ENCODE peak calls at places on chromosomes 16 and 17, in nine cellular contexts. One of them, this sample, is unnamed.

GRCh38 chr17:16417896-16418683 is 2.7 kb downstream of the TRPV2 start:
- DNase-seq in fibroblast of the aortic adventitia: peak
- DNase-seq in pancreas: no peak
- DNase-seq in CD8-positive, alpha-beta T cell: no peak
- DNase-seq in colonic mucosa: no peak
- DNase-seq in AG04449: no peak
- DNase-seq in AG04450: no peak
- DNase-seq in HFF-Myc: no peak
- DNase-seq in hepatocyte: peak
- DNase-seq in this sample: no peak

GRCh38 chr17:27224526-27225315 is 69.2 kb upstream of the WSB1 start:
- DNase-seq in fibroblast of the aortic adventitia: no peak
- DNase-seq in pancreas: no peak
- DNase-seq in CD8-positive, alpha-beta T cell: no peak
- DNase-seq in colonic mucosa: no peak
- DNase-seq in AG04449: no peak
- DNase-seq in AG04450: no peak
- DNase-seq in HFF-Myc: no peak
- DNase-seq in hepatocyte: no peak
- DNase-seq in this sample: no peak

GRCh38 chr17:73096201-73096600 is 3.7 kb upstream of the SLC39A11 start:
- DNase-seq in fibroblast of the aortic adventitia: no peak
- DNase-seq in pancreas: no peak
- DNase-seq in CD8-positive, alpha-beta T cell: no peak
- DNase-seq in colonic mucosa: no peak
- DNase-seq in AG04449: no peak
- DNase-seq in AG04450: no peak
- DNase-seq in HFF-Myc: no peak
- DNase-seq in hepatocyte: no peak
- DNase-seq in this sample: no peak

GRCh38 chr16:11181889-11182279 is 74.1 kb downstream of the SOCS1 start:
- DNase-seq in fibroblast of the aortic adventitia: no peak
- DNase-seq in pancreas: no peak
- DNase-seq in CD8-positive, alpha-beta T cell: no peak
- DNase-seq in colonic mucosa: no peak
- DNase-seq in AG04449: no peak
- DNase-seq in AG04450: no peak
- DNase-seq in HFF-Myc: no peak
- DNase-seq in hepatocyte: no peak
- DNase-seq in this sample: no peak

GRCh38 chr17:13384626-13385025 is 217.1 kb downstream of the HS3ST3A1 start:
- DNase-seq in fibroblast of the aortic adventitia: no peak
- DNase-seq in pancreas: no peak
- DNase-seq in CD8-positive, alpha-beta T cell: no peak
- DNase-seq in colonic mucosa: no peak
- DNase-seq in AG04449: no peak
- DNase-seq in AG04450: no peak
- DNase-seq in HFF-Myc: no peak
- DNase-seq in hepatocyte: no peak
- DNase-seq in this sample: no peak

GRCh38 chr17:13337864-13338371 is 263.8 kb downstream of the HS3ST3A1 start:
- DNase-seq in fibroblast of the aortic adventitia: peak
- DNase-seq in pancreas: no peak
- DNase-seq in CD8-positive, alpha-beta T cell: no peak
- DNase-seq in colonic mucosa: peak
- DNase-seq in AG04449: no peak
- DNase-seq in AG04450: peak
- DNase-seq in HFF-Myc: peak
- DNase-seq in hepatocyte: peak
- DNase-seq in this sample: peak

GRCh38 chr17:4604111-4604644 is 19.8 kb downstream of the SMTNL2 start:
- DNase-seq in fibroblast of the aortic adventitia: peak
- DNase-seq in pancreas: no peak
- DNase-seq in CD8-positive, alpha-beta T cell: no peak
- DNase-seq in colonic mucosa: no peak
- DNase-seq in AG04449: no peak
- DNase-seq in AG04450: no peak
- DNase-seq in HFF-Myc: peak
- DNase-seq in hepatocyte: peak
- DNase-seq in this sample: no peak

GRCh38 chr17:72406501-72406900 is 285.7 kb downstream of the SOX9 start:
- DNase-seq in fibroblast of the aortic adventitia: no peak
- DNase-seq in pancreas: no peak
- DNase-seq in CD8-positive, alpha-beta T cell: no peak
- DNase-seq in colonic mucosa: peak
- DNase-seq in AG04449: no peak
- DNase-seq in AG04450: no peak
- DNase-seq in HFF-Myc: no peak
- DNase-seq in hepatocyte: peak
- DNase-seq in this sample: no peak

GRCh38 chr17:61928101-61928436 is 287 bp upstream of the INTS2 start:
- DNase-seq in fibroblast of the aortic adventitia: no peak
- DNase-seq in pancreas: no peak
- DNase-seq in CD8-positive, alpha-beta T cell: no peak
- DNase-seq in colonic mucosa: no peak
- DNase-seq in AG04449: no peak
- DNase-seq in AG04450: no peak
- DNase-seq in HFF-Myc: no peak
- DNase-seq in hepatocyte: no peak
- DNase-seq in this sample: no peak

GRCh38 chr17:61926831-61927210 is 961 bp downstream of the INTS2 start:
- DNase-seq in fibroblast of the aortic adventitia: peak
- DNase-seq in pancreas: no peak
- DNase-seq in CD8-positive, alpha-beta T cell: no peak
- DNase-seq in colonic mucosa: no peak
- DNase-seq in AG04449: no peak
- DNase-seq in AG04450: peak
- DNase-seq in HFF-Myc: no peak
- DNase-seq in hepatocyte: peak
- DNase-seq in this sample: no peak

DNA sequence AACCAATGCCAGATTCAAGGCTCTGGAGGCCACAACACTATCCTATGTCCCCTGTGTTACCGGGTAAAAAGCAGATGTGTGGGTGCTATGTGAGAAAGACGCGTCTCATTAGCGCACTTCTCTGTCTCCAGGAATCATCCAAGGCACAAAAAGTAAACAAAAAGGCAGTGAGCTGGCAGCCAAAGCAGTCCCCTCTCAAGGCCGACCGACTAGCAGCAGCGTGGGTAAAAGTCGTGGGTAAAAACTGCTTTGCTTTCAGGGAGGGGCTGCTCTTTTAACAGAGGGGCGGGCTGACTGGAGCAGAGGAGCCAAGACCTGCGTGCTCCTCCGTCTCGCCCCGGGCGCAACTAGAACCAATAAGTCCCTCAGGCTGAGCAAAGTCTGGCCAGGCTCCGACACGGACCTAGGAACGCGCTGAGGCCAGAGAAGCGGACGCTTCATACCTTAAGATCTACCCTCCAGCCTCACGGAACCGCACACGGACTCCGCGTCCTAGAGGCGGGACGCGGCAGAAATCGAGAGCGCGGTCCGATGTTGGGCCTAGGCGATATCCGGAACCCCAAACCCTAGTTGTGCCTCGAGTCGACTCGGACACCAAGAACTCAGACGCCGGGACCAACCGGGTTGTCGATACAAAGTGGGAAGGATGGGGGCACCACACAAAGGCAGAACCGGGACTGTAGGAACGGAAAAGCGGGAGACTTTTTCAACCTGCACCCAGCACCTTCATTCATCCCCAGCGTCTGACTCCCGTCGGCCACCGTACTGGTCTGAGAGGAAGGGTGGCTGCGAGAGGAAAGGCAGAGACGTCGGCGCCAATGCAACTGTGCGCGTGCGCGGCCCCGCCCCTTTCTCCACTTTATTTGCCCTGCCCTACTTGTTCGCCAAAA is at the start of gene INTS2:
- DNase-seq in fibroblast of the aortic adventitia: peak
- DNase-seq in pancreas: peak
- DNase-seq in CD8-positive, alpha-beta T cell: peak
- DNase-seq in colonic mucosa: peak
- DNase-seq in AG04449: peak
- DNase-seq in AG04450: peak
- DNase-seq in HFF-Myc: peak
- DNase-seq in hepatocyte: peak
- DNase-seq in this sample: peak
- TF ChIP-seq CTCF in fibroblast of the aortic adventitia: no peak
- TF ChIP-seq CTCF in pancreas: no peak
- TF ChIP-seq CTCF in CD8-positive, alpha-beta T cell: no peak
- TF ChIP-seq CTCF in colonic mucosa: no peak
- TF ChIP-seq CTCF in AG04449: no peak
- TF ChIP-seq CTCF in AG04450: no peak
- TF ChIP-seq CTCF in HFF-Myc: no peak
- TF ChIP-seq CTCF in hepatocyte: no peak
- TF ChIP-seq CTCF in this sample: no peak

GRCh38 chr17:62105861-62106260 is 40.8 kb upstream of the MED13 start:
- DNase-seq in fibroblast of the aortic adventitia: no peak
- DNase-seq in pancreas: peak
- DNase-seq in CD8-positive, alpha-beta T cell: no peak
- DNase-seq in colonic mucosa: no peak
- DNase-seq in AG04449: no peak
- DNase-seq in AG04450: no peak
- DNase-seq in HFF-Myc: no peak
- DNase-seq in hepatocyte: no peak
- DNase-seq in this sample: no peak

GRCh38 chr17:62109924-62110323 is 44.8 kb upstream of the MED13 start:
- DNase-seq in fibroblast of the aortic adventitia: no peak
- DNase-seq in pancreas: no peak
- DNase-seq in CD8-positive, alpha-beta T cell: no peak
- DNase-seq in colonic mucosa: no peak
- DNase-seq in AG04449: no peak
- DNase-seq in AG04450: no peak
- DNase-seq in HFF-Myc: no peak
- DNase-seq in hepatocyte: no peak
- DNase-seq in this sample: no peak

GRCh38 chr17:62111562-62112180 is 46.6 kb upstream of the MED13 start:
- DNase-seq in fibroblast of the aortic adventitia: no peak
- DNase-seq in pancreas: no peak
- DNase-seq in CD8-positive, alpha-beta T cell: no peak
- DNase-seq in colonic mucosa: peak
- DNase-seq in AG04449: no peak
- DNase-seq in AG04450: no peak
- DNase-seq in HFF-Myc: no peak
- DNase-seq in hepatocyte: no peak
- DNase-seq in this sample: no peak

GRCh38 chr17:62110923-62111484 is 45.9 kb upstream of the MED13 start:
- DNase-seq in fibroblast of the aortic adventitia: no peak
- DNase-seq in pancreas: no peak
- DNase-seq in CD8-positive, alpha-beta T cell: no peak
- DNase-seq in colonic mucosa: peak
- DNase-seq in AG04449: no peak
- DNase-seq in AG04450: no peak
- DNase-seq in HFF-Myc: no peak
- DNase-seq in hepatocyte: peak
- DNase-seq in this sample: no peak

DNA sequence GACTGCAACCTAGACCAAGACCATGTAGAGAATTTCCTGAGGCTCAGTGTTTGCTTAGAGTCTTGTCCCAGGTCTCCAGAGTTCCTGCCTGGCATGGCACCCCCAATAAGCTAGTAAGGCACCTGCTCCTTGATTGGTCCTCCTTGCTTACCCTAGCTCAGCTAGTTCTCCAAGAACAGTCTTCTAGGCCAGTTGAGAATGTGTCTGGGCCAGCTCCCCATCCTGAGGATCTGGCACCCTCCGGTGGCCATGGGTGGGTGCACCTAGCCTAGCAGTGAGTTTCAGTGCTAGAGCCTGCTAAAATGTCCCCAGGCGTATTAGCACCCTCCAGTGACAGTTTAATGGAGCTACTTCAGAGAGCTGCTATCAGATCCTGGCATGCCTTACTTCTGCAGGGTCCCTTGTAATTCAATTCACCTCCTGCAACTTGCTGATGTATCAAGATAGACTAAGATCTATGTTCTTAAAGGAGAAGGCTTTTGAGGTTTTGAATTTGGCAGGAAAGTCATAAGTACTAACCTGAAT is 44.4 kb upstream of the MED13 start:
- DNase-seq in fibroblast of the aortic adventitia: peak
- DNase-seq in pancreas: peak
- DNase-seq in CD8-positive, alpha-beta T cell: peak
- DNase-seq in colonic mucosa: peak
- DNase-seq in AG04449: peak
- DNase-seq in AG04450: peak
- DNase-seq in HFF-Myc: peak
- DNase-seq in hepatocyte: peak
- DNase-seq in this sample: peak
- TF ChIP-seq CTCF in fibroblast of the aortic adventitia: peak
- TF ChIP-seq CTCF in pancreas: peak
- TF ChIP-seq CTCF in CD8-positive, alpha-beta T cell: peak
- TF ChIP-seq CTCF in colonic mucosa: peak
- TF ChIP-seq CTCF in AG04449: peak
- TF ChIP-seq CTCF in AG04450: peak
- TF ChIP-seq CTCF in HFF-Myc: peak
- TF ChIP-seq CTCF in hepatocyte: peak
- TF ChIP-seq CTCF in this sample: peak

GRCh38 chr16:79329967-79330366 is 270.6 kb downstream of the MAF start:
- DNase-seq in fibroblast of the aortic adventitia: no peak
- DNase-seq in pancreas: no peak
- DNase-seq in CD8-positive, alpha-beta T cell: no peak
- DNase-seq in colonic mucosa: peak
- DNase-seq in AG04449: no peak
- DNase-seq in AG04450: no peak
- DNase-seq in HFF-Myc: no peak
- DNase-seq in hepatocyte: no peak
- DNase-seq in this sample: no peak

GRCh38 chr16:79337906-79338305 is 262.6 kb downstream of the MAF start:
- DNase-seq in fibroblast of the aortic adventitia: no peak
- DNase-seq in pancreas: no peak
- DNase-seq in CD8-positive, alpha-beta T cell: no peak
- DNase-seq in colonic mucosa: no peak
- DNase-seq in AG04449: no peak
- DNase-seq in AG04450: no peak
- DNase-seq in HFF-Myc: no peak
- DNase-seq in hepatocyte: no peak
- DNase-seq in this sample: no peak

GRCh38 chr16:79331064-79331463 is 269.5 kb downstream of the MAF start:
- DNase-seq in fibroblast of the aortic adventitia: no peak
- DNase-seq in pancreas: no peak
- DNase-seq in CD8-positive, alpha-beta T cell: no peak
- DNase-seq in colonic mucosa: no peak
- DNase-seq in AG04449: no peak
- DNase-seq in AG04450: no peak
- DNase-seq in HFF-Myc: no peak
- DNase-seq in hepatocyte: no peak
- DNase-seq in this sample: no peak

GRCh38 chr16:79336437-79337229 is 263.9 kb downstream of the MAF start:
- DNase-seq in fibroblast of the aortic adventitia: no peak
- DNase-seq in pancreas: no peak
- DNase-seq in CD8-positive, alpha-beta T cell: no peak
- DNase-seq in colonic mucosa: no peak
- DNase-seq in AG04449: no peak
- DNase-seq in AG04450: no peak
- DNase-seq in HFF-Myc: no peak
- DNase-seq in hepatocyte: peak
- DNase-seq in this sample: no peak

DNA sequence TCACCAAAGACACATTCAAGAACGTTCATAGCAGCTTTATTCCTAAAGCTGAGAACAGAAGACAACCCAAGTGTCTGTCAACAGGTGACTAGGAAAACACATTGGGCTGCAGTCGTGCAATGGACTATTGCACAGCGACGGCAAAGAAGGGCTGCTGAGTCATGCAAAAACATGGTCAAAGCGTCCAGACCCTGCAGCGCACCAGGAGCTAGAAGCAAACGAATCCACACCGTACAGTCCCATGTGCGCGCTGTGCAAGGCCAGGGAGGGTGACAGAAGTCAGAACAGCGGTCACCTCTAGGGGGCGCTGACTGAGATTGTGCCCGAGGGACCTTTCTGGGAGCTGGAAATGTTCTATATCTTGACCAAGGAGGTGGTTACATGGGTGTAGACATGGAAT is 266.4 kb downstream of the MAF start:
- DNase-seq in fibroblast of the aortic adventitia: no peak
- DNase-seq in pancreas: no peak
- DNase-seq in CD8-positive, alpha-beta T cell: peak
- DNase-seq in colonic mucosa: no peak
- DNase-seq in AG04449: no peak
- DNase-seq in AG04450: no peak
- DNase-seq in HFF-Myc: no peak
- DNase-seq in hepatocyte: no peak
- DNase-seq in this sample: peak
- TF ChIP-seq CTCF in fibroblast of the aortic adventitia: no peak
- TF ChIP-seq CTCF in pancreas: no peak
- TF ChIP-seq CTCF in CD8-positive, alpha-beta T cell: no peak
- TF ChIP-seq CTCF in colonic mucosa: no peak
- TF ChIP-seq CTCF in AG04449: no peak
- TF ChIP-seq CTCF in AG04450: no peak
- TF ChIP-seq CTCF in HFF-Myc: no peak
- TF ChIP-seq CTCF in hepatocyte: peak
- TF ChIP-seq CTCF in this sample: no peak

GRCh38 chr16:13935408-13935807 is 15.5 kb downstream of the ERCC4 start:
- DNase-seq in fibroblast of the aortic adventitia: no peak
- DNase-seq in pancreas: no peak
- DNase-seq in CD8-positive, alpha-beta T cell: no peak
- DNase-seq in colonic mucosa: no peak
- DNase-seq in AG04449: no peak
- DNase-seq in AG04450: no peak
- DNase-seq in HFF-Myc: no peak
- DNase-seq in hepatocyte: no peak
- DNase-seq in this sample: no peak
- TF ChIP-seq CTCF in fibroblast of the aortic adventitia: peak
- TF ChIP-seq CTCF in pancreas: no peak
- TF ChIP-seq CTCF in CD8-positive, alpha-beta T cell: peak
- TF ChIP-seq CTCF in colonic mucosa: no peak
- TF ChIP-seq CTCF in AG04449: peak
- TF ChIP-seq CTCF in AG04450: peak
- TF ChIP-seq CTCF in HFF-Myc: peak
- TF ChIP-seq CTCF in hepatocyte: peak
- TF ChIP-seq CTCF in this sample: peak

This sample was measured in Calu3.